ENCODE peak calls at places on chromosomes 12 and 14, in six cellular contexts. J, Y, F, X, D and L are unnamed samples.

GRCh38 chr12:8980137-8980536 is 9.2 kb upstream of the KLRG1 start:
- DNase-seq in J (no peak), Y (no peak), F (no peak), X (no peak), D (no peak), L (no peak)

GRCh38 chr12:85979641-85980040 is 105.5 kb downstream of the NTS start:
- DNase-seq in J (no peak), Y (no peak), F (no peak), X (no peak), D (no peak), L (no peak)

GRCh38 chr12:14664434-14665023 is 31.9 kb downstream of the GUCY2C start:
- DNase-seq in J (no peak), Y (no peak), F (peak), X (peak), D (no peak), L (peak)

GRCh38 chr12:69129014-69129413 is 110.4 kb upstream of the CPSF6 start:
- DNase-seq in J (no peak), Y (no peak), F (no peak), X (no peak), D (no peak), L (no peak)

GRCh38 chr12:47767197-47767724 is 5.8 kb upstream of the SLC48A1 start:
- DNase-seq in J (no peak), Y (no peak), F (peak), X (no peak), D (peak), L (no peak)

GRCh38 chr12:87856-88255 is 21.3 kb downstream of the IQSEC3 start:
- DNase-seq in J (no peak), Y (no peak), F (no peak), X (no peak), D (no peak), L (no peak)

GRCh38 chr14:36997843-36998242 is 174.6 kb downstream of the SLC25A21 start:
- DNase-seq in J (no peak), Y (no peak), F (no peak), X (no peak), D (no peak), L (no peak)

GRCh38 chr12:66403746-66404145 is 101.5 kb downstream of the HELB start:
- DNase-seq in J (no peak), Y (no peak), F (no peak), X (no peak), D (no peak), L (no peak)

GRCh38 chr14:76786556-76786955 is 25.3 kb downstream of the VASH1 start:
- DNase-seq in J (no peak), Y (no peak), F (no peak), X (no peak), D (no peak), L (no peak)

GRCh38 chr14:54257424-54257823 is 139.4 kb upstream of the CDKN3 start:
- DNase-seq in J (no peak), Y (no peak), F (no peak), X (no peak), D (no peak), L (no peak)

GRCh38 chr14:56487090-56487667 is 92.4 kb upstream of the TMEM260 start:
- DNase-seq in J (no peak), Y (no peak), F (no peak), X (no peak), D (no peak), L (no peak)

DNA sequence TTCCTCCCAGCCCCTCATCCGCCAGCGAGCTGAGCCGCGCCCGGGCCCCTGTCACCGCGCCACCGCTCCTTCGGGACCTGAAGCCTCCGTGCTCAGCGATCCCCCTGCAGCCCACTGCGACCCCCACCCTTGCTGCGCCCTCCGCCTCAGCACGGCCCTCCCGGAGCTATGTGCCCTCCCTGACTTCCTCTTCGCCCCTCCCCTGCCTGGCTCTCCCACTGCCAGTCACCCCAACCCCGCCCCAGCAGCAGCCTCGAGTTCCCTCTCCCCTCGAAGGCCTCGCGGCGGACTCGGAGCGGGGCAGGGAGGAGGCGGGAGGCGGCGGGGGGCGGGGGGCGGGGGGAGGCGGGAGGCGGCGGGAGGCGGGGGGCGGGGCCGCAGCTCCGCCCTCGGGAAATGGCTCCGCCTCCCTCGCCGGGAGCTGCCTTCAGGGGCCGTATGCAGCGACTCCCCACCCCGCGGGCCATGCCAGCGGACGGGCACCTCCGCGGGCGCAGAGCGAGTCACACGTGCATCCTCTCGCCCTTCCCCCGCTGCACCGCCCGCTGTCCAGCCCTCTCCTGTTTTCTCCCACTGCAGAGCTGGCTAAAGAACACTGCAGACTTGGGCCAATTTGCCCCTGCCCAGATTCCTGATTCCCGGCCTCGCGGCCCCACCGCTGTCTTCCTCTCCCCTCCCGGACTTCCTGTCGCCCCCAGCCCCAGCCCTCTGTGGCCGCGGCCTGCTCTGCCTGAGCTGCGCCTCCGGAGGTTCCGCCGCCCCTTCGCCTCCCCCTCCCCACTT is 29.1 kb upstream of the ADIPOR2 start:
- DNase-seq in J (peak), Y (peak), F (peak), X (peak), D (peak), L (peak)
- TF ChIP-seq POLR2A in J (peak), Y (peak), F (no peak), X (peak), D (peak), L (no peak)

DNA sequence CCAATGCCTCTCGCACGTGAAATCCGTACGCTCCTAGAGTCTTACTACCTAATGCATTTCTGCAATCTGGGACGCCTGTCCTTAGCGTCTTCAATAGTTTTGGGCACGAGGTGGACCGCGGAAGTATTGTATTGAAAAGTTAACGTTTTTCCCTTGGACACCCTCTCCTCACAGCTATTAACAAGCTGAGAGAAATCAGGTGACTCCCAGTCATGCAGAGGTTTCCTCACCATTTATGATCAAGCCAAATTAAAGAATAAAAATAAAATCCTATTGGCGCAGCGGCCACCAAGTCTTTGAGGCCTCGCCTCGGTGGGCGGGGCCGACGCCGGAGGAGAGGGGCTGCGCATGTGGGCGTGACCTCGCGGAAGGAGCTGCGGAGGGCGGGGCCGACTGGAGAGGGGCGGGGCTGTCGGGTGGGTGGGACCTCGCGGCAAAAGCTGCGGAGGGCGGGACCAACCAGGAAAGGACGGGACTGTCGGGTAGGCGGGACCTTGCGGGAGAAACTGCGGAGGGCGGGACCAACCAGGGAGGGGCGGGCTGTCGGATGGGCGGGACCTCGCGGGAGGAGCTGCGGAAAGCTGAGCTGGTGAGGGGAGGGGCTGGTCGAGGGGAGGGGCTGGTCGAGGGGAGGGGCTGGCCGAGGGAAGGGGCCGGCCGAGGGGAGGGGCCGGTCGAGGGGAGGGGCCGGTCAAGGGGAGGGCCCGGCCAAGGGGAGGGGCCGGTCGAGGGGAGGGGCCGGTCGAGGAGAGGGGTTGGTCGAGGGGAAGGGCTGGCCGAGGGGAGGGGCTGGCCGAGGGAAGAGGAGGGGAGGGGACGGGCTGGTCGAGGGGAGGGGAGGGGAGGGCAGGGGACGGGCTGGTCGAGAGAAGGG is 1.1 kb upstream of the PPP2R5C start:
- DNase-seq in J (peak), Y (peak), F (peak), X (peak), D (peak), L (peak)
- TF ChIP-seq POLR2A in J (no peak), Y (no peak), F (no peak), X (no peak), D (no peak), L (no peak)

DNA sequence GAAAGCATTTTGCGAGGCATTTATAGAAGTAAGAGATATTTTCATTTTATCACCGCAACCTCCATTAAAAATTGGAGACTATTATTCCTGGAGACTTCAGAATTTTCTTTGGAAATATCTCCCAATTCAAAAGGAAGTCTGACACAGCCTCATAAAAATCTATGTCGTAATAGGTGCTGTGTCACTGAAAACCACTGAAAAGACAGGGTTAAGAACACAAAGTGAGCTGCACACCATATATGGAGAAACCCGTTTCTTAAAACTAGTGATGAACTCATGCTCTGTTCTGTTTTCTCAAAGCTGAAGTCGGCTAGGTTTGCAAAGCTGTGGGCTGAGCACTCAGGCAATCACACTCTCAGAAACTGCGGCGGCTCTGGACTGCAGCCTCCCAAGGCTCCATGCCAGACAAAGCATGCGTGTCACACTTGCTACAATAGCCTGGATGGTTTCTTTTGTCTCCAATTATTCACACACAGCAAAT is at the start of gene GLIPR1:
- DNase-seq in J (peak), Y (peak), F (peak), X (peak), D (peak), L (peak)
- TF ChIP-seq POLR2A in J (peak), Y (peak), F (no peak), X (peak), D (peak), L (no peak)

GRCh38 chr14:88227693-88228092 is 95.4 kb downstream of the KCNK10 start:
- DNase-seq in J (no peak), Y (no peak), F (no peak), X (no peak), D (no peak), L (no peak)
- TF ChIP-seq POLR2A in J (no peak), Y (no peak), F (no peak), X (no peak), D (no peak), L (no peak)

GRCh38 chr12:124363376-124363965 is 68.6 kb downstream of the RFLNA start:
- DNase-seq in J (no peak), Y (no peak), F (no peak), X (no peak), D (no peak), L (no peak)
- TF ChIP-seq POLR2A in J (no peak), Y (no peak), F (no peak), X (no peak), D (no peak), L (no peak)